ENCODE peak calls at places on chromosomes 6 and 20, in seven cellular contexts. K, S, L, N, P, U and H are unnamed samples.

GRCh38 chr6:121430514-121431460 is 4.7 kb upstream of the GJA1 start:
- DNase-seq in S (peak; percentile 77), L (no peak), P (peak; percentile 54), K (no peak), N (peak; percentile 66), U (peak; percentile 73), H (no peak)

GRCh38 chr6:46796842-46797241 is 3.7 kb downstream of the MEP1A start:
- DNase-seq in U (no peak), N (no peak), K (no peak), L (no peak), S (no peak), P (no peak), H (no peak)

GRCh38 chr6:120873125-120873865 is 461.0 kb downstream of the TBC1D32 start:
- DNase-seq in U (no peak), S (no peak), K (no peak), P (no peak), N (no peak), L (no peak), H (no peak)

GRCh38 chr6:26187981-26188635 is 100.9 kb downstream of the HFE start:
- DNase-seq in U (peak; percentile 63), L (no peak), K (peak; percentile 80), N (peak; percentile 68), P (peak; percentile 43), S (no peak), H (peak; percentile 75)

GRCh38 chr20:36819662-36820061 is 46.1 kb upstream of the DSN1 start:
- DNase-seq in U (no peak), P (no peak), S (no peak), K (no peak), L (no peak), N (no peak), H (no peak)

GRCh38 chr20:48286571-48287551 is 501.6 kb upstream of the SULF2 start:
- DNase-seq in L (no peak), N (no peak), U (peak; percentile 48), K (no peak), S (peak; percentile 54), P (no peak), H (peak; percentile 41)

GRCh38 chr20:11261533-11262000 is 587.8 kb upstream of the JAG1 start:
- DNase-seq in K (no peak), U (peak; percentile 77), L (no peak), N (peak; percentile 40), S (no peak), P (peak; percentile 95), H (peak; percentile 69)

GRCh38 chr6:139883776-139884175 is 509.3 kb upstream of the CITED2 start:
- DNase-seq in N (no peak), K (no peak), L (no peak), S (no peak), U (no peak), P (peak; percentile 27), H (no peak)

GRCh38 chr6:40550096-40550731 is 37.0 kb downstream of the LRFN2 start:
- DNase-seq in S (peak; percentile 46), K (peak; percentile 51), U (peak; percentile 67), N (peak; percentile 53), L (no peak), P (peak; percentile 59), H (peak; percentile 44)

GRCh38 chr6:98653171-98653570 is 181.2 kb upstream of the POU3F2 start:
- DNase-seq in U (no peak), P (no peak), K (no peak), S (no peak), N (no peak), L (no peak), H (no peak)

GRCh38 chr20:818001-818664 is 15.4 kb upstream of the FAM110A start:
- DNase-seq in S (no peak), U (no peak), P (no peak), L (no peak), K (no peak), N (no peak), H (no peak)

GRCh38 chr6:142938510-142938909 is 6.5 kb downstream of the HIVEP2 start:
- DNase-seq in U (no peak), P (no peak), N (no peak), L (no peak), S (no peak), K (no peak), H (no peak)

GRCh38 chr20:44460795-44461141 is 14.9 kb upstream of the TTPAL start:
- DNase-seq in S (peak; percentile 16), K (peak; percentile 23), U (peak; percentile 73), P (peak; percentile 23), L (no peak), N (peak; percentile 64), H (no peak)

GRCh38 chr6:41939091-41939847 is 2.3 kb downstream of the CCND3 start:
- DNase-seq in K (no peak), L (no peak), S (no peak), N (peak; percentile 68), P (peak; percentile 43), U (peak; percentile 85), H (peak; percentile 68)

GRCh38 chr6:21870071-21870729 is 276.6 kb downstream of the SOX4 start:
- DNase-seq in N (no peak), S (no peak), L (no peak), U (no peak), K (no peak), P (no peak), H (peak; percentile 9)

GRCh38 chr6:54232703-54233102 is 75.5 kb upstream of the TINAG start:
- DNase-seq in K (no peak), N (no peak), P (no peak), U (no peak), S (no peak), L (no peak), H (no peak)

GRCh38 chr20:9228774-9229450 is 160.0 kb downstream of the PLCB4 start:
- DNase-seq in K (no peak), L (no peak), N (peak; percentile 8), S (no peak), P (no peak), U (no peak), H (no peak)

GRCh38 chr20:44222969-44223368 is 12.4 kb upstream of the OSER1 start:
- DNase-seq in U (no peak), K (no peak), N (no peak), P (no peak), L (no peak), S (no peak), H (no peak)

GRCh38 chr6:55668625-55669024 is 89.6 kb upstream of the HMGCLL1 start:
- DNase-seq in K (no peak), L (no peak), U (peak; percentile 41), P (peak; percentile 44), S (peak; percentile 18), N (peak; percentile 55), H (peak; percentile 12)

GRCh38 chr20:37379967-37380828 is 34.3 kb downstream of the SRC start:
- DNase-seq in S (no peak), K (peak; percentile 12), N (no peak), U (no peak), L (no peak), P (peak; percentile 67), H (peak; percentile 26)

GRCh38 chr20:50547956-50548355 is 37.8 kb downstream of the PTPN1 start:
- DNase-seq in S (no peak), N (no peak), P (no peak), K (no peak), L (no peak), U (no peak), H (no peak)

GRCh38 chr20:50543326-50543725 is 33.1 kb downstream of the PTPN1 start:
- DNase-seq in U (no peak), S (no peak), K (no peak), P (no peak), L (no peak), N (no peak), H (no peak)

GRCh38 chr20:50548396-50548795 is 38.2 kb downstream of the PTPN1 start:
- DNase-seq in P (no peak), S (no peak), U (no peak), N (no peak), K (no peak), L (no peak), H (no peak)

GRCh38 chr20:50545123-50545522 is 34.9 kb downstream of the PTPN1 start:
- DNase-seq in L (no peak), U (no peak), K (no peak), N (no peak), S (no peak), P (no peak), H (no peak)

DNA sequence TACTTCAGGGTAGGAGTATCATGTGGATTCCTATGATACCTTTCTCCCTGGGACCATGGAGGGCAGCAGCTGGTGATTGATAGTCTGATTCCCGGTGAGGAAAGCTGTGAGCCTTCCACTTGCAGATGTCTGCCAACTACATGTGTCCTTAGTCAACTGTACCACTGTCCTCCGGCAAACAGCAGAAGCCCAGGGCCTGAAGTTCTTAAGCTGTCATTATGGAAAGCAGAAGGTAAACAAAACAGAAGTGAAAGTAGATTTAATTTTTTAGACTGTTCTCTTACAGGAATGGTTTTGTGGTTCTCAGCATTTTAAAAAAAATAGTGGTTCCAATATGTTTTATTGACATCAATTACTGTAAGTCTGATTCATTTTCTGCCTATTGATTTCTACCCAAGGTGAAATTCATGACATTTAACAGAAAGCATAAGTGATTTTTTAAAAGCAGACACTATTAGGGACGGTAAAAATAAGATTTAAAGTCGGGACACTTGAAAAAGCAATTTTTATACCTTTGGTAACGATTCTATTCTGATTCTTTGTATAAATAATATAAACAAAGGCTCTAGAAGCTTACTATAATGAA is 36.6 kb downstream of the PTPN1 start:
- DNase-seq in L (no peak), K (no peak), S (no peak), U (no peak), N (no peak), P (no peak), H (no peak)
- H3K4me3 ChIP-seq in L (no peak overlapping the region), K (no peak overlapping the region), S (no peak overlapping the region), U (no peak overlapping the region), N (peak overlapping the region; percentile 27), P (no peak overlapping the region), H (peak overlapping the region; percentile 3)

DNA sequence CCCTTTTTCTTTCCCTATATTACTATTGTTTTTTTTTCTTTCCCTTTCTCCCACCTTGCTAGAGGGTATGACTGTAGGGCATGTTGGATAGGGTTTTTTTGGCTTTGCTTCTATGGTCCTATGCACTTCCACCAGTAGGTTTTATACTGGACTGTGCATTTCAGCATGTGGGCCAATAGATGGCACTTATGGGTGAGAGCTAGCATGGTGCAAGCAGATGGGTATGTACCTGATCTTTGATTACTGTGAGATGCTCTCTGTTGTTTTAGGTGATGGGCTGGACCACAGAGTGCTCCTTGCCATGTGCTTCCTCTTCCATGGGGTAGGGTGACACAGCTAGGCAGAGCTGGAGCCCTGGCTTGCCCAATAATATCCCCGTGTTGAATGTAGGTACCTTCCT is 128.5 kb upstream of the CHD6 start:
- DNase-seq in L (no peak), U (no peak), N (no peak), K (no peak), P (no peak), S (no peak), H (no peak)
- TF ChIP-seq CTCF in L (no peak), U (no peak), N (no peak), K (peak; percentile 24), P (no peak), S (no peak), H (no peak)

DNA sequence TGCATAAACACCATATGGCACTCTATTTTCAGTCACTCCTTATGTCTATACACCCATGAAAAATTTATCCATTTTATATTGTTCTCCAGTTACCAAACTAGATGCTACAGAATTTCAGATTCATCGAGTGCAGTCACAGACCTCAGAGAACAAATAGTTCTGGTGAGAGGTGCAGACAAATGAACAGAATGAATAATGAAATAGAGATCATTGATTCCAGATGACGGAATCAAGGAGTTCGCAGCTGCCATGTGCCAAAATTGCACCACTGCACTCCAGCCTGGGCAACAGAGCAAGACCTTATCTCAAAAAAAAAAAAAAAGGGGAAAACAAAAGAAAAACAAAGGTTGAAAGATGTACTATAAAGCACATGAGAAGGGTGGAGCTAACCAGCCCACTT is 214.8 kb upstream of the CEP162 start:
- DNase-seq in L (no peak), N (no peak), P (no peak), K (no peak), U (peak; percentile 55), S (no peak), H (peak; percentile 61)
- H3K4me3 ChIP-seq in L (no peak overlapping the region), N (no peak overlapping the region), P (no peak overlapping the region), K (no peak overlapping the region), U (no peak overlapping the region), S (no peak overlapping the region), H (no peak overlapping the region)

GRCh38 chr20:6178537-6178936 is 55.7 kb upstream of the FERMT1 start:
- DNase-seq in N (peak; percentile 66), P (peak; percentile 51), L (no peak), K (no peak), U (peak; percentile 70), S (peak; percentile 67), H (peak; percentile 54)
- TF ChIP-seq CTCF in N (peak; percentile 46), P (peak; percentile 61), L (no peak), K (peak; percentile 48), U (peak; percentile 58), S (peak; percentile 29), H (peak; percentile 38)